ENCODE peak calls at places on chromosome 2, in seven cellular contexts. S is RWPE2, X is left ventricle myocardium inferior, I is right lobe of liver, M is HCT116, Z is heart right ventricle, T is fibroblast of lung. A is an unnamed sample.

GRCh38 chr2:185145316-185146121 is 547.2 kb downstream of the ZNF804A start:
- DNase-seq in T (no peak), S (no peak), Z (no peak), M (no peak), I (no peak), X (no peak), A (no peak)

GRCh38 chr2:240651185-240651584 is 25.9 kb downstream of the GPR35 start:
- DNase-seq in I (no peak), M (no peak), T (no peak), X (no peak), S (no peak), Z (no peak), A (no peak)

GRCh38 chr2:37590119-37590571 is 81.3 kb downstream of the CDC42EP3 start:
- DNase-seq in T (peak), M (no peak), X (no peak), S (no peak), I (no peak), Z (no peak), A (no peak)

GRCh38 chr2:240898108-240898730 is 2.3 kb upstream of the MAB21L4 start:
- DNase-seq in S (no peak), T (no peak), M (no peak), X (peak), I (peak), Z (peak), A (no peak)

GRCh38 chr2:88919087-88919738 is 227.7 kb downstream of the RPIA start:
- DNase-seq in I (no peak), S (no peak), Z (no peak), M (no peak), T (no peak), X (no peak), A (no peak)

GRCh38 chr2:105969552-105969951 is 224.5 kb downstream of the UXS1 start:
- DNase-seq in I (no peak), S (no peak), M (peak), Z (no peak), T (no peak), X (no peak), A (no peak)

GRCh38 chr2:148238561-148238960 is 217.7 kb downstream of the MBD5 start:
- DNase-seq in M (no peak), Z (no peak), S (no peak), T (peak), I (no peak), X (no peak), A (no peak)

GRCh38 chr2:197873293-197873701 is 68.9 kb downstream of the PLCL1 start:
- DNase-seq in Z (no peak), X (no peak), I (no peak), T (peak), S (no peak), M (no peak), A (no peak)

GRCh38 chr2:65420712-65421431 is 11.5 kb downstream of the SPRED2 start:
- DNase-seq in T (peak), S (no peak), Z (peak), I (no peak), M (no peak), X (no peak), A (no peak)

GRCh38 chr2:238603596-238603995 is 176.9 kb downstream of the ASB1 start:
- DNase-seq in S (no peak), M (no peak), I (no peak), Z (no peak), T (no peak), X (no peak), A (no peak)

GRCh38 chr2:26172189-26172865 is 561 bp upstream of the GAREM2 start:
- DNase-seq in X (no peak), S (no peak), M (no peak), T (no peak), Z (no peak), I (no peak), A (no peak)
- H3K4me3 ChIP-seq in X (peak), S (peak), M (peak), T (no peak), Z (peak), I (no peak), A (no peak)

GRCh38 chr2:27217173-27218121 is at the start of gene CAD:
- DNase-seq in I (peak), T (peak), M (peak), S (no peak), X (peak), Z (peak), A (peak)
- H3K27ac ChIP-seq in I (peak), T (peak), M (peak), S (peak), X (peak), Z (peak), A (peak)

GRCh38 chr2:172113617-172114016 is 10.9 kb upstream of the DLX2 start:
- DNase-seq in X (no peak), M (no peak), Z (no peak), I (no peak), T (peak), S (no peak), A (no peak)
- TF ChIP-seq CTCF in X (peak), M (peak), Z (peak), I (no peak), T (peak), S (peak), A (no peak)

GRCh38 chr2:162073776-162074578 is at the start of gene DPP4:
- DNase-seq in X (peak), Z (peak), T (peak), S (no peak), M (no peak), I (peak), A (peak)
- H3K4me3 ChIP-seq in X (peak), Z (peak), T (peak), S (peak), M (peak), I (peak), A (peak)

DNA sequence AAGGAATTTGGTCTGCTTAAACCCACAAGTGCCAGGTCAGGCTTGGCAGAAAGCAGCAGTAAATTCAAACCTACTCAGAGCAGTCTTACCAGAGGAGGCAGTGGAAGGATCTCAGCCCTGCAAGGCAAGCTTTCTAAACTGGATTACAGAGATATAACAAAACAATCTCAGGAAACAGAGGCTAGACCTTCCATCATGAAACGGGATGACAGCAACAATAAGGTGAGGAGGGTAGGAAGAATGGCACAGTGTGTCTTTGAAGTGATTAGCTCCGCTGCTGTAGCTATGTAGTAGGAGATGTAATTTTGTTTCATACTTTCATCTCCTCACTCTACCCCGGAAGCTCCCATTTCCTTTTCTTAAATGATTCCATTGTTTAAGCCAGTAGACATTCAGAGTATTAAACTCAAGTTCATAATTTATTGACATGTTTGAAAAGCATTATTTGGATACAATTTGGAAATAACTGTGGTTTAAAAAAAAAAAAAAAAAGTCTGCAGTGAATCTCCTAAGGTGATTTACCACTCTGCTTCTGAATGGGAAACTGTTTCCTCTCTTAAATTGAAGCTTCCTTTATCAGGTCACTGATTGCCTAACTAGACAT is 29.4 kb upstream of the DYSF start:
- DNase-seq in M (no peak), T (no peak), X (no peak), S (no peak), I (no peak), Z (no peak), A (no peak)
- H3K27ac ChIP-seq in M (no peak), T (no peak), X (peak), S (no peak), I (peak), Z (no peak), A (peak)

GRCh38 chr2:202186641-202187202 is 51.7 kb downstream of the SUMO1 start:
- DNase-seq in I (no peak), Z (no peak), M (no peak), X (no peak), T (peak), S (no peak), A (no peak)

GRCh38 chr2:202185156-202185555 is 53.2 kb downstream of the SUMO1 start:
- DNase-seq in Z (no peak), X (no peak), M (no peak), T (no peak), S (no peak), I (no peak), A (no peak)

GRCh38 chr2:202184557-202184956 is 53.8 kb downstream of the SUMO1 start:
- DNase-seq in Z (no peak), M (no peak), S (no peak), I (peak), T (no peak), X (no peak), A (no peak)

GRCh38 chr2:202187570-202187969 is 50.8 kb downstream of the SUMO1 start:
- DNase-seq in T (peak), X (no peak), M (peak), Z (no peak), S (no peak), I (no peak), A (no peak)

DNA sequence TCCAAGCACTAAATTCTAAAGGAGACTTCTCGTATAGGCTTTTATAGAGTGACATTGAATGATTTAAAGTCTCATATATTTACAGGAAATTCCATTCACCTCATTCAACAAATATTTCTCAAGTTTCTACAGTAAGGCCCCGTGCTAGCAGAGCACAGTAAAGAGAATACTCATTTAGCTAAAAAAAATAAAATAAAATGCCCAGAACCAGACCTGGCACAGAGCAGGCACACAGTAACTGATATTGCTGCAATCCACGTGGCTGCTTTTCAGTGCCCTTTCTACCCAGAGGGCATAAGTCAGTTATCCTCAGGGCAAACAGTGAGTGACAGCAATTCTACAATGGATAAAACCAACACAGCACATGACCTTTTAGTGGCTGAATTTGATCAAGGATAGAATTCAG is 52.6 kb downstream of the SUMO1 start:
- DNase-seq in T (peak), I (peak), M (no peak), Z (no peak), S (no peak), X (no peak), A (no peak)
- TF ChIP-seq CTCF in T (no peak), I (no peak), M (no peak), Z (no peak), S (no peak), X (no peak), A (no peak)